ENCODE peak calls at places on chromosomes 6 and 20, in nine cellular contexts. J is HCT116, R is breast epithelium, T is GM23338, U is stomach, P is SK-N-MC, D is transverse colon, H is HepG2, L is GM12878. X is an unnamed sample.

GRCh38 chr6:156832166-156832743 is 55.1 kb downstream of the ARID1B start:
- DNase-seq in R (no peak), T (no peak), U (no peak), P (no peak), L (no peak), J (peak; percentile 16), H (no peak), D (no peak), X (no peak)

GRCh38 chr6:148192310-148192709 is 150.3 kb upstream of the SASH1 start:
- DNase-seq in U (no peak), R (peak; percentile 51), D (no peak), H (no peak), J (no peak), L (no peak), T (no peak), P (no peak), X (no peak)

GRCh38 chr20:16397053-16397452 is 176.2 kb downstream of the KIF16B start:
- DNase-seq in D (no peak), H (no peak), J (no peak), L (no peak), U (no peak), P (no peak), R (peak; percentile 72), T (no peak), X (no peak)

GRCh38 chr6:122126894-122127293 is 272.6 kb upstream of the HSF2 start:
- DNase-seq in H (no peak), T (no peak), J (no peak), U (no peak), P (no peak), L (no peak), R (no peak), D (no peak), X (no peak)

GRCh38 chr6:141561154-141561553 is 571.6 kb upstream of the GJE1 start:
- DNase-seq in U (no peak), L (no peak), D (no peak), H (peak; percentile 27), R (no peak), T (no peak), P (no peak), J (no peak), X (no peak)

GRCh38 chr6:50185006-50185405 is 135.3 kb upstream of the DEFB112 start:
- DNase-seq in J (no peak), T (peak; percentile 76), D (no peak), U (no peak), H (peak; percentile 25), R (no peak), P (no peak), L (no peak), X (no peak)

GRCh38 chr6:113347420-113347819 is 509.7 kb upstream of the MARCKS start:
- DNase-seq in L (no peak), P (no peak), U (no peak), T (no peak), H (no peak), J (no peak), D (no peak), R (no peak), X (no peak)

GRCh38 chr6:34979994-34980393 is 90.9 kb downstream of the ANKS1A start:
- DNase-seq in D (no peak), L (no peak), J (no peak), H (no peak), R (no peak), P (no peak), U (no peak), T (no peak), X (no peak)

GRCh38 chr20:64131406-64131805 is 24.0 kb upstream of the NPBWR2 start:
- DNase-seq in D (no peak), P (no peak), R (no peak), H (peak; percentile 60), T (no peak), L (no peak), U (no peak), J (no peak), X (peak; percentile 36)

GRCh38 chr6:40349092-40349491 is 238.1 kb downstream of the LRFN2 start:
- DNase-seq in L (no peak), P (no peak), U (no peak), D (no peak), J (no peak), H (no peak), R (no peak), T (no peak), X (peak; percentile 53)

DNA sequence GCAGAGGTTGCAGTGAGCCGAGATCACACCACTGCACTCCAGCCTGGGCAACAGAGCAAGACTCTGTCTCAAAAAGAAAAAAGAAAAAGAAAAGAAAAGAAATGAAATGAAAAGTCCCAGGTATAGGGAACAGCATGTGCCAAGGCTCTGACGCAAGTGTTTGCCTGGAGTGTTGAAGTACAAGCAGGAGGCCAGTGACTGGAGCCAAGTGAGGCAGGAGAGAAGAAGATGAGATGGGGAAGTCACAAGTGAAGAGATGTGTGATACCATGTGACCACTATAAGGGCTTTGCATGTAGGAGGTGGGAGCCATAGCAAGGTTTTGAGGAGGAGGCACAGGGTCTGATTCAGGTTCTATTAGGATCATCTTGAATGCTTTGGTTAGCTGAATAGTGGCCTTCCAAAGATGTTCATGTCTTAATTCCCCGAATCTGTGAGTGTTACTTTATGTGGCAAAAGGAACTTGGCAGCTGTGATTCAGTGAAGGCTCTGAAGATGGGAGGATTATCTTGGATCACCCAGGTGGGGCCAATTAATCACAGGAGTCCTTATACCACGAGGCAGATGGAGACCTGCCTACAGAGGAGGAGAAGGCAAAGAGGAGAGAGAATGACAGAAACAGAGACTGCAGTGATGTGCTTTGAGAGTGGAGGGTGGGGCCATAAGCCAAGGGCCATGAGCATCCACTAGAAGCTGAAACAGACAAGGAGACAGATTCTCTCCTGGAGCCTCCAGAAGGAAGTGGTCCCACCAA is 91.1 kb upstream of the PTPN1 start:
- DNase-seq in L (no peak), P (no peak), R (no peak), T (no peak), J (no peak), D (no peak), H (no peak), U (peak; percentile 58), X (no peak)
- TF ChIP-seq POLR2AphosphoS5 in L (no peak), P (no peak), R (peak; percentile 79), T (no peak), J (no peak), D (no peak), H (no peak), U (peak; percentile 9), X (no peak)

DNA sequence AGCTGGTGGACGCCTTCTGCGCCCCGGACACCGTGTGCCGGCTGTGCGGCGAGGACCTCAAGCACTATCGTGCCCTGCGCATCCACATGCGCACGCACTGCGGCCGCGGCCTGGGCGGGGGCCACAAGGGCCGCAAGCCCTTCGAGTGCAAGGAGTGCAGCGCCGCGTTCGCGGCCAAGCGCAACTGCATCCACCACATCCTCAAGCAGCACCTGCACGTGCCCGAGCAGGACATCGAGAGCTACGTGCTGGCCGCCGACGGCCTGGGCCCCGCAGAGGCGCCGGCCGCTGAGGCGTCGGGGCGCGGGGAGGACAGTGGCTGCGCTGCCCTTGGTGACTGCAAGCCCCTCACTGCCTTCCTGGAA is 82.7 kb downstream of the SSR1 start:
- DNase-seq in P (no peak), R (no peak), D (no peak), U (no peak), L (no peak), J (no peak), T (no peak), H (no peak), X (no peak)
- H3K36me3 ChIP-seq in P (peaks cover 90% of the 10 kb centered on the region), R (peaks cover 22% of the 10 kb centered on the region), D (peaks cover 36% of the 10 kb centered on the region), U (peaks cover 65% of the 10 kb centered on the region), L (peaks cover 41% of the 10 kb centered on the region), J (peaks cover 14% of the 10 kb centered on the region), T (no peaks in the 10 kb centered on the region), H (peaks cover 47% of the 10 kb centered on the region), X (peaks cover 77% of the 10 kb centered on the region)

GRCh38 chr6:153485072-153485471 is 354.0 kb upstream of the RGS17 start:
- DNase-seq in R (no peak), T (no peak), L (no peak), U (no peak), P (no peak), H (no peak), D (no peak), J (no peak), X (no peak)
- TF ChIP-seq POLR2AphosphoS5 in R (no peak), T (no peak), L (no peak), U (no peak), P (no peak), H (no peak), D (no peak), J (no peak), X (no peak)

DNA sequence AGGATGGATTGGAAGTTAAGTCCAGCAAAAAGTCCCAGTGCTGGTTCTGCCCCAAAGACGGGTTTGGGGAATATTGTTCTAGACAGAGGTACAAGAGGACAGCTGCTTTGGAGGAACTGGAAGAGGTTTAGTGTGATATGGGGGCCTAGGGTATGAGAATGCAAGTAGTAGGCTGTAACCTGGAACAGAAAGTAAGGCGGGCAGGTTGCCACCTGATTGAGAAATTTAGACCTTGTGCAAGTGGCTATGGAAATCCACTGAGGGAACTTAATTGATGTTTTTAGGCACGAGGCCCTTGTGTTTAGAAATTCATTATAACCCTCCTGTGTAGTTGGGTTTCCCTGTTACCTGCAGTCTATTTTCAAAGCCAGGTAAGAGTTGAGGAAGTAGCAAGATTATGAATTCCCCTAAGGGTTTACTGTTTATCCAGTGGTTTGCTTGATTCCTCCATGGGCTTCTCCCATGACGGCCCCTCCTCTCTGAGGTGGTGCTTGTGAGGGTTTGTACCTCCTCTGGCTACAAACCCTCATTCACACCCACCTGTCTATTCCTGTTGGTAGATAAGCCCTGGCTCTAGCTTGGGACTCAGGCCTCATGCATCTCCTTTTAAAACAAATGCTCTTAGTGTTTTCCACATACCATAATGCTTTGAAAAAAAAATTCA is 42.0 kb upstream of the BCAS1 start:
- DNase-seq in P (no peak), R (peak; percentile 60), U (no peak), H (no peak), T (no peak), D (peak; percentile 27), J (no peak), L (no peak), X (no peak)
- H3K36me3 ChIP-seq in P (no peaks in the 10 kb centered on the region), R (no peaks in the 10 kb centered on the region), U (no peaks in the 10 kb centered on the region), H (no peaks in the 10 kb centered on the region), T (no peaks in the 10 kb centered on the region), D (no peaks in the 10 kb centered on the region), J (no peaks in the 10 kb centered on the region), L (no peaks in the 10 kb centered on the region), X (no peaks in the 10 kb centered on the region)

X was measured in suprapubic skin.